ENCODE peak calls at places on chromosomes 5 and 9, in ten cellular contexts. X, I, G, H, R, L, P, B, N and E are unnamed samples.

GRCh38 chr9:7976167-7976755 is 176.7 kb upstream of the DMAC1 start:
- DNase-seq in X (no peak), I (no peak), G (peak; percentile 16), H (no peak), R (no peak), L (no peak), P (no peak), B (no peak), N (no peak), E (no peak)

GRCh38 chr5:854217-854616 is 3.4 kb upstream of the ZDHHC11 start:
- DNase-seq in X (no peak), I (no peak), G (no peak), H (no peak), R (no peak), L (no peak), P (no peak), B (no peak), N (no peak), E (no peak)

GRCh38 chr9:137075275-137075775 is 2.0 kb upstream of the UAP1L1 start:
- DNase-seq in X (no peak), I (no peak), G (no peak), H (no peak), R (no peak), L (no peak), P (no peak), B (no peak), N (no peak), E (no peak)

GRCh38 chr9:30197954-30198353 is 2186.5 kb upstream of the ACO1 start:
- DNase-seq in X (no peak), I (no peak), G (no peak), H (no peak), R (no peak), L (peak; percentile 34), P (peak; percentile 36), B (no peak), N (no peak), E (peak; percentile 22)

GRCh38 chr5:89917112-89917511 is 492.4 kb downstream of the CETN3 start:
- DNase-seq in X (no peak), I (no peak), G (no peak), H (no peak), R (no peak), L (no peak), P (no peak), B (no peak), N (no peak), E (no peak)

GRCh38 chr5:44983006-44983405 is 174.3 kb downstream of the MRPS30 start:
- DNase-seq in X (no peak), I (no peak), G (no peak), H (no peak), R (no peak), L (no peak), P (peak; percentile 3), B (no peak), N (no peak), E (no peak)

GRCh38 chr5:15774632-15775031 is 274.7 kb downstream of the FBXL7 start:
- DNase-seq in X (no peak), I (no peak), G (no peak), H (no peak), R (no peak), L (no peak), P (no peak), B (no peak), N (no peak), E (no peak)

GRCh38 chr5:13866792-13867191 is 77.7 kb downstream of the DNAH5 start:
- DNase-seq in X (no peak), I (no peak), G (no peak), H (no peak), R (no peak), L (no peak), P (peak; percentile 55), B (no peak), N (no peak), E (no peak)

GRCh38 chr5:113748403-113748802 is 234.9 kb downstream of the YTHDC2 start:
- DNase-seq in X (peak; percentile 27), I (no peak), G (no peak), H (no peak), R (no peak), L (no peak), P (no peak), B (no peak), N (no peak), E (no peak)